ENCODE peak calls at places on chromosomes 6 and 20, in ten cellular contexts. A, J, U, G, F, V, M, D, T and H are unnamed samples.

GRCh38 chr6:20856681-20857288 is 322.5 kb downstream of the CDKAL1 start:
- DNase-seq in A (no peak), J (no peak), U (no peak), G (no peak), F (no peak), V (no peak), M (no peak), D (no peak), T (no peak), H (no peak)

GRCh38 chr6:138432063-138432356 is 28.0 kb downstream of the HEBP2 start:
- DNase-seq in A (no peak), J (no peak), U (no peak), G (no peak), F (no peak), V (no peak), M (no peak), D (no peak), T (no peak), H (no peak)

GRCh38 chr6:344816-345340 is 46.7 kb upstream of the IRF4 start:
- DNase-seq in A (no peak), J (no peak), U (no peak), G (no peak), F (no peak), V (no peak), M (no peak), D (no peak), T (no peak), H (no peak)

GRCh38 chr6:47180633-47181032 is 129.1 kb downstream of the TNFRSF21 start:
- DNase-seq in A (no peak), J (peak; percentile 27), U (peak; percentile 34), G (no peak), F (no peak), V (peak; percentile 90), M (no peak), D (no peak), T (no peak), H (no peak)

GRCh38 chr6:135909737-135910387 is 58.4 kb downstream of the PDE7B start:
- DNase-seq in A (peak; percentile 60), J (no peak), U (no peak), G (no peak), F (peak; percentile 5), V (no peak), M (peak; percentile 73), D (peak; percentile 51), T (no peak), H (no peak)

GRCh38 chr6:6057442-6058053 is 50.8 kb upstream of the NRN1 start:
- DNase-seq in A (no peak), J (peak; percentile 19), U (no peak), G (no peak), F (no peak), V (no peak), M (no peak), D (no peak), T (no peak), H (peak; percentile 37)

GRCh38 chr6:91476000-91476399 is 889.1 kb upstream of the MAP3K7 start:
- DNase-seq in A (no peak), J (peak; percentile 13), U (no peak), G (no peak), F (no peak), V (no peak), M (no peak), D (no peak), T (peak; percentile 3), H (peak; percentile 1)

GRCh38 chr6:158249437-158249836 is 62.8 kb upstream of the TULP4 start:
- DNase-seq in A (no peak), J (no peak), U (no peak), G (no peak), F (no peak), V (no peak), M (no peak), D (no peak), T (no peak), H (no peak)

GRCh38 chr6:131112252-131112651 is 23.0 kb upstream of the AKAP7 start:
- DNase-seq in A (no peak), J (no peak), U (no peak), G (no peak), F (no peak), V (no peak), M (no peak), D (no peak), T (no peak), H (no peak)

GRCh38 chr6:138691595-138692057 is 81.9 kb upstream of the CCDC28A start:
- DNase-seq in A (no peak), J (peak; percentile 42), U (no peak), G (no peak), F (no peak), V (no peak), M (no peak), D (no peak), T (peak; percentile 63), H (no peak)

GRCh38 chr6:23956988-23957387 is 169.0 kb upstream of the NRSN1 start:
- DNase-seq in A (no peak), J (no peak), U (no peak), G (no peak), F (no peak), V (no peak), M (no peak), D (no peak), T (no peak), H (no peak)

GRCh38 chr6:167851349-167851952 is 24.7 kb downstream of the AFDN start:
- DNase-seq in A (no peak), J (no peak), U (no peak), G (no peak), F (no peak), V (no peak), M (no peak), D (no peak), T (no peak), H (no peak)

GRCh38 chr20:13990465-13990864 is at the start of gene SEL1L2:
- DNase-seq in A (no peak), J (no peak), U (no peak), G (no peak), F (no peak), V (no peak), M (no peak), D (no peak), T (no peak), H (no peak)

GRCh38 chr6:139536751-139537617 is 162.5 kb upstream of the CITED2 start:
- DNase-seq in A (no peak), J (no peak), U (no peak), G (no peak), F (no peak), V (no peak), M (no peak), D (no peak), T (no peak), H (no peak)

GRCh38 chr6:52410979-52411378 is 9.2 kb upstream of the EFHC1 start:
- DNase-seq in A (no peak), J (no peak), U (no peak), G (no peak), F (no peak), V (no peak), M (no peak), D (no peak), T (no peak), H (no peak)

GRCh38 chr6:44289726-44290125 is 19.5 kb downstream of the TMEM151B start:
- DNase-seq in A (no peak), J (no peak), U (no peak), G (no peak), F (no peak), V (no peak), M (no peak), D (no peak), T (no peak), H (no peak)

GRCh38 chr20:59948828-59949720 is 8.9 kb downstream of the FAM217B start:
- DNase-seq in A (peak; percentile 35), J (peak; percentile 48), U (no peak), G (peak; percentile 23), F (no peak), V (no peak), M (peak; percentile 59), D (no peak), T (no peak), H (no peak)

GRCh38 chr20:17595846-17596245 is 26.0 kb downstream of the DSTN start:
- DNase-seq in A (no peak), J (no peak), U (no peak), G (no peak), F (no peak), V (no peak), M (no peak), D (no peak), T (no peak), H (no peak)

GRCh38 chr6:156791261-156791850 is 14.2 kb downstream of the ARID1B start:
- DNase-seq in A (no peak), J (no peak), U (no peak), G (no peak), F (no peak), V (no peak), M (no peak), D (no peak), T (no peak), H (no peak)

GRCh38 chr6:157056275-157056674 is 267.0 kb downstream of the TMEM242 start:
- DNase-seq in A (no peak), J (no peak), U (no peak), G (no peak), F (no peak), V (no peak), M (no peak), D (no peak), T (no peak), H (no peak)

GRCh38 chr6:36370638-36371037 is 16.8 kb downstream of the ETV7 start:
- DNase-seq in A (no peak), J (no peak), U (no peak), G (no peak), F (no peak), V (no peak), M (no peak), D (no peak), T (no peak), H (no peak)

GRCh38 chr6:21166754-21167153 is 426.8 kb upstream of the SOX4 start:
- DNase-seq in A (no peak), J (no peak), U (no peak), G (no peak), F (no peak), V (no peak), M (no peak), D (no peak), T (no peak), H (no peak)

GRCh38 chr6:37657117-37657886 is 40.4 kb downstream of the MDGA1 start:
- DNase-seq in A (no peak), J (no peak), U (no peak), G (no peak), F (no peak), V (no peak), M (no peak), D (no peak), T (no peak), H (no peak)

GRCh38 chr6:149563928-149564325 is 2.2 kb upstream of the GINM1 start:
- DNase-seq in A (no peak), J (no peak), U (no peak), G (no peak), F (no peak), V (no peak), M (no peak), D (no peak), T (no peak), H (no peak)

GRCh38 chr6:53095270-53095669 is 30.1 kb downstream of the FBXO9 start:
- DNase-seq in A (no peak), J (no peak), U (no peak), G (no peak), F (no peak), V (no peak), M (no peak), D (no peak), T (no peak), H (no peak)

GRCh38 chr6:32952817-32953739 is at the start of gene HLA-DMA:
- DNase-seq in A (peak; percentile 71), J (peak; percentile 99), U (peak; percentile 70), G (peak; percentile 84), F (no peak), V (no peak), M (peak; percentile 88), D (peak; percentile 76), T (peak; percentile 76), H (no peak)

GRCh38 chr20:36179170-36179945 is 24.8 kb downstream of the EPB41L1 start:
- DNase-seq in A (no peak), J (no peak), U (no peak), G (no peak), F (no peak), V (no peak), M (no peak), D (no peak), T (peak; percentile 31), H (peak; percentile 45)

GRCh38 chr6:14286144-14286543 is 168.6 kb downstream of the CD83 start:
- DNase-seq in A (no peak), J (peak; percentile 93), U (no peak), G (no peak), F (no peak), V (peak; percentile 25), M (no peak), D (no peak), T (no peak), H (no peak)